ENCODE peak calls at places on chromosomes 1 and 21, in seven cellular contexts. One of them, this sample, is unnamed.

GRCh38 chr1:92567211-92567868 is 80.6 kb upstream of the GFI1 start:
- DNase-seq in AG04449: peak
- DNase-seq in SW 1271: no peak
- DNase-seq in T-helper 1 cell: no peak
- DNase-seq in RWPE1: peak
- DNase-seq in activated naive CD8-positive, alpha-beta T cell treated with anti-CD3 and anti-CD28 coated beads, Interleukin-2, amount 50 U/mL, for 24 hours: no peak
- DNase-seq in M059J: no peak
- DNase-seq in this sample: peak

GRCh38 chr1:221672160-221672762 is 69.6 kb downstream of the DUSP10 start:
- DNase-seq in AG04449: no peak
- DNase-seq in SW 1271: no peak
- DNase-seq in T-helper 1 cell: no peak
- DNase-seq in RWPE1: no peak
- DNase-seq in activated naive CD8-positive, alpha-beta T cell treated with anti-CD3 and anti-CD28 coated beads, Interleukin-2, amount 50 U/mL, for 24 hours: no peak
- DNase-seq in M059J: peak
- DNase-seq in this sample: peak

GRCh38 chr1:227942021-227942715 is 5.6 kb downstream of the WNT9A start:
- DNase-seq in AG04449: no peak
- DNase-seq in SW 1271: no peak
- DNase-seq in T-helper 1 cell: no peak
- DNase-seq in RWPE1: no peak
- DNase-seq in activated naive CD8-positive, alpha-beta T cell treated with anti-CD3 and anti-CD28 coated beads, Interleukin-2, amount 50 U/mL, for 24 hours: no peak
- DNase-seq in M059J: no peak
- DNase-seq in this sample: no peak

GRCh38 chr1:244821134-244821533 is 14.3 kb upstream of the COX20 start:
- DNase-seq in AG04449: no peak
- DNase-seq in SW 1271: no peak
- DNase-seq in T-helper 1 cell: no peak
- DNase-seq in RWPE1: no peak
- DNase-seq in activated naive CD8-positive, alpha-beta T cell treated with anti-CD3 and anti-CD28 coated beads, Interleukin-2, amount 50 U/mL, for 24 hours: no peak
- DNase-seq in M059J: peak
- DNase-seq in this sample: peak

GRCh38 chr21:46667735-46668380 is 32.4 kb downstream of the PRMT2 start:
- DNase-seq in AG04449: no peak
- DNase-seq in SW 1271: peak
- DNase-seq in T-helper 1 cell: no peak
- DNase-seq in RWPE1: peak
- DNase-seq in activated naive CD8-positive, alpha-beta T cell treated with anti-CD3 and anti-CD28 coated beads, Interleukin-2, amount 50 U/mL, for 24 hours: peak
- DNase-seq in M059J: no peak
- DNase-seq in this sample: peak

GRCh38 chr1:158147396-158148353 is 33.0 kb upstream of the CD1D start:
- DNase-seq in AG04449: no peak
- DNase-seq in SW 1271: no peak
- DNase-seq in T-helper 1 cell: no peak
- DNase-seq in RWPE1: no peak
- DNase-seq in activated naive CD8-positive, alpha-beta T cell treated with anti-CD3 and anti-CD28 coated beads, Interleukin-2, amount 50 U/mL, for 24 hours: no peak
- DNase-seq in M059J: peak
- DNase-seq in this sample: no peak

GRCh38 chr1:100051893-100052292 is 80.8 kb downstream of the SASS6 start:
- DNase-seq in AG04449: no peak
- DNase-seq in SW 1271: no peak
- DNase-seq in T-helper 1 cell: no peak
- DNase-seq in RWPE1: peak
- DNase-seq in activated naive CD8-positive, alpha-beta T cell treated with anti-CD3 and anti-CD28 coated beads, Interleukin-2, amount 50 U/mL, for 24 hours: no peak
- DNase-seq in M059J: no peak
- DNase-seq in this sample: no peak

GRCh38 chr1:230303822-230304221 is 122.3 kb downstream of the PGBD5 start:
- DNase-seq in AG04449: no peak
- DNase-seq in SW 1271: no peak
- DNase-seq in T-helper 1 cell: no peak
- DNase-seq in RWPE1: no peak
- DNase-seq in activated naive CD8-positive, alpha-beta T cell treated with anti-CD3 and anti-CD28 coated beads, Interleukin-2, amount 50 U/mL, for 24 hours: no peak
- DNase-seq in M059J: peak
- DNase-seq in this sample: peak

GRCh38 chr1:115654125-115654524 is 12.4 kb downstream of the VANGL1 start:
- DNase-seq in AG04449: no peak
- DNase-seq in SW 1271: no peak
- DNase-seq in T-helper 1 cell: no peak
- DNase-seq in RWPE1: no peak
- DNase-seq in activated naive CD8-positive, alpha-beta T cell treated with anti-CD3 and anti-CD28 coated beads, Interleukin-2, amount 50 U/mL, for 24 hours: no peak
- DNase-seq in M059J: peak
- DNase-seq in this sample: no peak

GRCh38 chr1:30853350-30853749 is 55.2 kb downstream of the SDC3 start:
- DNase-seq in AG04449: no peak
- DNase-seq in SW 1271: no peak
- DNase-seq in T-helper 1 cell: no peak
- DNase-seq in RWPE1: no peak
- DNase-seq in activated naive CD8-positive, alpha-beta T cell treated with anti-CD3 and anti-CD28 coated beads, Interleukin-2, amount 50 U/mL, for 24 hours: no peak
- DNase-seq in M059J: no peak
- DNase-seq in this sample: no peak

GRCh38 chr1:119141020-119141424 is 569 bp upstream of the WARS2 start:
- DNase-seq in AG04449: no peak
- DNase-seq in SW 1271: no peak
- DNase-seq in T-helper 1 cell: peak
- DNase-seq in RWPE1: no peak
- DNase-seq in activated naive CD8-positive, alpha-beta T cell treated with anti-CD3 and anti-CD28 coated beads, Interleukin-2, amount 50 U/mL, for 24 hours: peak
- DNase-seq in M059J: peak
- DNase-seq in this sample: peak

GRCh38 chr21:36460866-36461265 is 19.1 kb downstream of the CLDN14 start:
- DNase-seq in AG04449: no peak
- DNase-seq in SW 1271: no peak
- DNase-seq in T-helper 1 cell: no peak
- DNase-seq in RWPE1: no peak
- DNase-seq in activated naive CD8-positive, alpha-beta T cell treated with anti-CD3 and anti-CD28 coated beads, Interleukin-2, amount 50 U/mL, for 24 hours: no peak
- DNase-seq in M059J: no peak
- DNase-seq in this sample: no peak

GRCh38 chr1:7299329-7299799 is 471.7 kb upstream of the VAMP3 start:
- DNase-seq in AG04449: peak
- DNase-seq in SW 1271: peak
- DNase-seq in T-helper 1 cell: no peak
- DNase-seq in RWPE1: peak
- DNase-seq in activated naive CD8-positive, alpha-beta T cell treated with anti-CD3 and anti-CD28 coated beads, Interleukin-2, amount 50 U/mL, for 24 hours: no peak
- DNase-seq in M059J: peak
- DNase-seq in this sample: peak

GRCh38 chr1:117794073-117794472 is 135.3 kb downstream of the GDAP2 start:
- DNase-seq in AG04449: no peak
- DNase-seq in SW 1271: no peak
- DNase-seq in T-helper 1 cell: no peak
- DNase-seq in RWPE1: no peak
- DNase-seq in activated naive CD8-positive, alpha-beta T cell treated with anti-CD3 and anti-CD28 coated beads, Interleukin-2, amount 50 U/mL, for 24 hours: no peak
- DNase-seq in M059J: peak
- DNase-seq in this sample: no peak

This sample was measured in PC-3.